ENCODE peak calls at places on chromosome 12, in five cellular contexts. One of them, this sample, is unnamed.

GRCh38 chr12:3341594-3341993 is 149.4 kb upstream of the PRMT8 start:
- DNase-seq in left lung: no peak
- DNase-seq in neural crest cell: no peak
- DNase-seq in PC-9: no peak
- DNase-seq in thoracic aorta: no peak
- DNase-seq in this sample: no peak

GRCh38 chr12:32671930-32672785 is 6.9 kb upstream of the DNM1L start:
- DNase-seq in left lung: no peak
- DNase-seq in neural crest cell: peak
- DNase-seq in PC-9: peak
- DNase-seq in thoracic aorta: no peak
- DNase-seq in this sample: no peak

GRCh38 chr12:96233941-96234461 is 39.8 kb downstream of the ELK3 start:
- DNase-seq in neural crest cell: no peak
- DNase-seq in left lung: peak
- DNase-seq in PC-9: no peak
- DNase-seq in thoracic aorta: peak
- DNase-seq in this sample: peak

GRCh38 chr12:110174373-110174996 is 50.3 kb downstream of the IFT81 start:
- DNase-seq in neural crest cell: no peak
- DNase-seq in PC-9: no peak
- DNase-seq in left lung: no peak
- DNase-seq in thoracic aorta: no peak
- DNase-seq in this sample: no peak

GRCh38 chr12:13374783-13375182 is 178.3 kb downstream of the EMP1 start:
- DNase-seq in left lung: no peak
- DNase-seq in neural crest cell: no peak
- DNase-seq in thoracic aorta: no peak
- DNase-seq in PC-9: no peak
- DNase-seq in this sample: no peak

GRCh38 chr12:922297-922696 is 27.2 kb downstream of the RAD52 start:
- DNase-seq in neural crest cell: no peak
- DNase-seq in PC-9: no peak
- DNase-seq in thoracic aorta: no peak
- DNase-seq in left lung: no peak
- DNase-seq in this sample: no peak

GRCh38 chr12:30806989-30807694 is 52.4 kb upstream of the CAPRIN2 start:
- DNase-seq in neural crest cell: no peak
- DNase-seq in left lung: no peak
- DNase-seq in thoracic aorta: no peak
- DNase-seq in PC-9: peak
- DNase-seq in this sample: no peak

GRCh38 chr12:56614627-56615026 is 15.5 kb downstream of the BAZ2A start:
- DNase-seq in thoracic aorta: no peak
- DNase-seq in PC-9: no peak
- DNase-seq in neural crest cell: no peak
- DNase-seq in left lung: no peak
- DNase-seq in this sample: no peak

GRCh38 chr12:68514807-68515411 is 95.8 kb upstream of the RAP1B start:
- DNase-seq in thoracic aorta: no peak
- DNase-seq in neural crest cell: no peak
- DNase-seq in PC-9: no peak
- DNase-seq in left lung: no peak
- DNase-seq in this sample: no peak

GRCh38 chr12:64625243-64626077 is 15.2 kb downstream of the RASSF3 start:
- DNase-seq in thoracic aorta: peak
- DNase-seq in PC-9: peak
- DNase-seq in left lung: peak
- DNase-seq in neural crest cell: no peak
- DNase-seq in this sample: peak

GRCh38 chr12:124964836-124965462 is 24.0 kb downstream of the DHX37 start:
- DNase-seq in left lung: no peak
- DNase-seq in neural crest cell: no peak
- DNase-seq in thoracic aorta: no peak
- DNase-seq in PC-9: no peak
- DNase-seq in this sample: no peak

GRCh38 chr12:1496162-1496925 is 98.0 kb downstream of the FBXL14 start:
- DNase-seq in thoracic aorta: peak
- DNase-seq in PC-9: peak
- DNase-seq in left lung: no peak
- DNase-seq in neural crest cell: no peak
- DNase-seq in this sample: no peak

GRCh38 chr12:9049520-9050133 is 60.3 kb downstream of the KLRG1 start:
- DNase-seq in neural crest cell: no peak
- DNase-seq in PC-9: peak
- DNase-seq in thoracic aorta: no peak
- DNase-seq in left lung: no peak
- DNase-seq in this sample: no peak

GRCh38 chr12:1203735-1204019 is 212.7 kb downstream of the ERC1 start:
- DNase-seq in PC-9: no peak
- DNase-seq in neural crest cell: no peak
- DNase-seq in thoracic aorta: no peak
- DNase-seq in left lung: no peak
- DNase-seq in this sample: no peak

GRCh38 chr12:102675672-102676071 is 195.3 kb upstream of the IGF1 start:
- DNase-seq in left lung: no peak
- DNase-seq in thoracic aorta: no peak
- DNase-seq in PC-9: no peak
- DNase-seq in neural crest cell: no peak
- DNase-seq in this sample: no peak

GRCh38 chr12:68611094-68611818 is 557 bp downstream of the RAP1B start:
- DNase-seq in thoracic aorta: no peak
- DNase-seq in neural crest cell: peak
- DNase-seq in left lung: peak
- DNase-seq in PC-9: peak
- DNase-seq in this sample: peak

GRCh38 chr12:50927766-50928224 is 24.5 kb upstream of the HIGD1C start:
- DNase-seq in neural crest cell: no peak
- DNase-seq in thoracic aorta: no peak
- DNase-seq in PC-9: no peak
- DNase-seq in left lung: no peak
- DNase-seq in this sample: no peak

GRCh38 chr12:115313929-115314328 is 630.0 kb upstream of the TBX3 start:
- DNase-seq in neural crest cell: no peak
- DNase-seq in PC-9: no peak
- DNase-seq in left lung: no peak
- DNase-seq in thoracic aorta: no peak
- DNase-seq in this sample: no peak

GRCh38 chr12:22333186-22333745 is 1.2 kb downstream of the ST8SIA1 start:
- DNase-seq in neural crest cell: no peak
- DNase-seq in PC-9: no peak
- DNase-seq in left lung: no peak
- DNase-seq in thoracic aorta: no peak
- DNase-seq in this sample: no peak

GRCh38 chr12:103667129-103667528 is 80.1 kb downstream of the STAB2 start:
- DNase-seq in neural crest cell: no peak
- DNase-seq in left lung: no peak
- DNase-seq in PC-9: no peak
- DNase-seq in thoracic aorta: no peak
- DNase-seq in this sample: no peak

GRCh38 chr12:47277972-47278448 is 198.3 kb upstream of the AMIGO2 start:
- DNase-seq in left lung: no peak
- DNase-seq in neural crest cell: no peak
- DNase-seq in PC-9: peak
- DNase-seq in thoracic aorta: no peak
- DNase-seq in this sample: no peak

GRCh38 chr12:25546318-25546717 is 6.8 kb downstream of the LMNTD1 start:
- DNase-seq in neural crest cell: no peak
- DNase-seq in thoracic aorta: no peak
- DNase-seq in left lung: no peak
- DNase-seq in PC-9: no peak
- DNase-seq in this sample: no peak

GRCh38 chr12:19223695-19224094 is 94.2 kb downstream of the PLEKHA5 start:
- DNase-seq in PC-9: no peak
- DNase-seq in thoracic aorta: no peak
- DNase-seq in left lung: no peak
- DNase-seq in neural crest cell: no peak
- DNase-seq in this sample: no peak

GRCh38 chr12:21818627-21819026 is 44.1 kb upstream of the KCNJ8 start:
- DNase-seq in thoracic aorta: no peak
- DNase-seq in PC-9: no peak
- DNase-seq in neural crest cell: no peak
- DNase-seq in left lung: no peak
- DNase-seq in this sample: no peak

GRCh38 chr12:32893008-32893407 is 3.6 kb downstream of the PKP2 start:
- DNase-seq in thoracic aorta: no peak
- DNase-seq in left lung: no peak
- DNase-seq in neural crest cell: no peak
- DNase-seq in PC-9: no peak
- DNase-seq in this sample: no peak

GRCh38 chr12:6927379-6927991 is at the start of gene ATN1:
- DNase-seq in thoracic aorta: no peak
- DNase-seq in neural crest cell: peak
- DNase-seq in left lung: peak
- DNase-seq in PC-9: peak
- DNase-seq in this sample: peak

GRCh38 chr12:94134226-94134795 is 14.1 kb upstream of the PLXNC1 start:
- DNase-seq in thoracic aorta: no peak
- DNase-seq in PC-9: peak
- DNase-seq in neural crest cell: peak
- DNase-seq in left lung: no peak
- DNase-seq in this sample: no peak

GRCh38 chr12:125194999-125195398 is 129.8 kb downstream of the AACS start:
- DNase-seq in neural crest cell: no peak
- DNase-seq in PC-9: no peak
- DNase-seq in left lung: no peak
- DNase-seq in thoracic aorta: no peak
- DNase-seq in this sample: no peak

GRCh38 chr12:81626406-81626805 is 132.7 kb downstream of the PPFIA2 start:
- DNase-seq in neural crest cell: no peak
- DNase-seq in left lung: no peak
- DNase-seq in thoracic aorta: no peak
- DNase-seq in PC-9: no peak
- DNase-seq in this sample: no peak

GRCh38 chr12:81627336-81628189 is 131.6 kb downstream of the PPFIA2 start:
- DNase-seq in thoracic aorta: no peak
- DNase-seq in neural crest cell: no peak
- DNase-seq in left lung: no peak
- DNase-seq in PC-9: peak
- DNase-seq in this sample: no peak
- TF ChIP-seq CTCF in thoracic aorta: peak
- TF ChIP-seq CTCF in neural crest cell: peak
- TF ChIP-seq CTCF in left lung: peak
- TF ChIP-seq CTCF in PC-9: peak
- TF ChIP-seq CTCF in this sample: peak

DNA sequence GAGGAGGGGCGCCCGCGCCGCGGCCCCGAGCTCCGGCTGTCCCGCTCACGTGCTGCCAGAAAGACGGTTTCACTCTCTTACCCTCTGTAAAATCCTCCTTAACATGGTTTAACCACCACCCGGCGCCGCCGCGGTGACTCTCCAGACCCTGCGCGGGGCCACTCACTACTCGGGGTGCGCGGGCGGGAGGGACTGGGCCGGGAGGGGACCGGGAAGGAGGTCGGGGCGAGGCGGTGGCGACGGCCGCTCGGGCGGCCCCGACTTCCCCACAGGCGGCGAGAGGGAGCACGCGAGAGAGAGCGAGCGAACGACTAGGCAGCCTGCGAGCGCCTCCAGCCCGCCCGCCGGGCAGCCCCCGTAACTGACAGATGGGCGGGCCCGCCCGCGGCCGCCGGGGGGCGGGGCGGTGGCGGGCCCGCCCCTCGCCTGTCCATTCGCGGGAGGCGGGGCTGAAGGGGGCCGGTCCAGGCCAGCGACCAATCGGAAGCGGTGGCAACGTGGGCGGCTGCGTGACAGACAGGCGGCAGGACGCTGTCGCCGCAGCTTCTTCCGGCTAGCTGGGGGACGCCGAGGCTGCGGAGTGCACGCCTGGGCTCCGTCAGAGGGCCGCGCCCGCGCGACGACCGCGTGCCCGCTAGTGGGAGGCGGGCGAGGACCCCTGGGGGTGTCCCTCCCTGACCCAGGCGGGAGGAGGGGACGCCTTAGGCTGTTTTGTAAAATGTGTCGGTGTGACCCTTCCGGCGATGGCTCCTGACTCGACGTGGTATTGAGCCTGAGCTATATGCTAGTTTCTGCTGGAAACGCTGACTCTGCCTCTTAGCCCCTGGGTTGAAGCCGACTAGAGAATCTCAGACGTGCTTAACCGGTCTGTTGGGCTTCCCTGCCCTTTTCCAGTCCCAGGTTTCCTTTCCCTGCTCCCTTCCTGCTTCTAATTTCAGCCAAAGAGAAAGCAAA is at the start of gene EEA1:
- DNase-seq in neural crest cell: peak
- DNase-seq in left lung: peak
- DNase-seq in thoracic aorta: peak
- DNase-seq in PC-9: peak
- DNase-seq in this sample: peak
- TF ChIP-seq CTCF in neural crest cell: peak
- TF ChIP-seq CTCF in left lung: peak
- TF ChIP-seq CTCF in thoracic aorta: peak
- TF ChIP-seq CTCF in PC-9: no peak
- TF ChIP-seq CTCF in this sample: peak

GRCh38 chr12:15592934-15593333 is 196.3 kb downstream of the EPS8 start:
- DNase-seq in PC-9: no peak
- DNase-seq in neural crest cell: no peak
- DNase-seq in thoracic aorta: no peak
- DNase-seq in left lung: no peak
- DNase-seq in this sample: no peak
- TF ChIP-seq CTCF in PC-9: no peak
- TF ChIP-seq CTCF in neural crest cell: no peak
- TF ChIP-seq CTCF in thoracic aorta: no peak
- TF ChIP-seq CTCF in left lung: no peak
- TF ChIP-seq CTCF in this sample: no peak

GRCh38 chr12:45458854-45459807 is 243.2 kb downstream of the ANO6 start:
- DNase-seq in thoracic aorta: no peak
- DNase-seq in neural crest cell: no peak
- DNase-seq in PC-9: no peak
- DNase-seq in left lung: no peak
- DNase-seq in this sample: no peak

GRCh38 chr12:45462506-45462905 is 246.6 kb downstream of the ANO6 start:
- DNase-seq in left lung: no peak
- DNase-seq in neural crest cell: no peak
- DNase-seq in thoracic aorta: no peak
- DNase-seq in PC-9: no peak
- DNase-seq in this sample: no peak

GRCh38 chr12:45469902-45470301 is 254.0 kb downstream of the ANO6 start:
- DNase-seq in thoracic aorta: no peak
- DNase-seq in left lung: no peak
- DNase-seq in neural crest cell: no peak
- DNase-seq in PC-9: no peak
- DNase-seq in this sample: no peak

GRCh38 chr12:45468751-45469615 is 253.1 kb downstream of the ANO6 start:
- DNase-seq in left lung: no peak
- DNase-seq in PC-9: no peak
- DNase-seq in neural crest cell: no peak
- DNase-seq in thoracic aorta: no peak
- DNase-seq in this sample: no peak

GRCh38 chr12:45464699-45465098 is 248.8 kb downstream of the ANO6 start:
- DNase-seq in thoracic aorta: no peak
- DNase-seq in left lung: no peak
- DNase-seq in neural crest cell: no peak
- DNase-seq in PC-9: no peak
- DNase-seq in this sample: no peak
- TF ChIP-seq CTCF in thoracic aorta: no peak
- TF ChIP-seq CTCF in left lung: no peak
- TF ChIP-seq CTCF in neural crest cell: peak
- TF ChIP-seq CTCF in PC-9: no peak
- TF ChIP-seq CTCF in this sample: no peak

GRCh38 chr12:78392918-78393317 is 471.7 kb upstream of the SYT1 start:
- DNase-seq in thoracic aorta: no peak
- DNase-seq in neural crest cell: no peak
- DNase-seq in PC-9: no peak
- DNase-seq in left lung: no peak
- DNase-seq in this sample: no peak
- TF ChIP-seq CTCF in thoracic aorta: no peak
- TF ChIP-seq CTCF in neural crest cell: peak
- TF ChIP-seq CTCF in PC-9: peak
- TF ChIP-seq CTCF in left lung: no peak
- TF ChIP-seq CTCF in this sample: peak

This sample was measured in upper lobe of right lung.